ENCODE peak calls at places on chromosomes 3 and 15, in nine cellular contexts. Z is smooth muscle cell of the brain vasculature, R is iPS DF 6.9, V is HepG2, H is HCEC 1CT, W is C1 segment of cervical spinal cord, U is NCI-H1105 treated with DMSO at 0.1 percent for 48 hours, M is adrenal gland, C is hippocampal formation. O is an unnamed sample.

GRCh38 chr15:31870336-31871158 is 159.8 kb upstream of the CHRNA7 start:
- DNase-seq in U (peak), V (peak), W (peak), Z (peak), R (peak), C (peak), M (peak), H (peak), O (peak)

GRCh38 chr3:79767953-79768282 is at the start of gene ROBO1:
- DNase-seq in C (no peak), U (no peak), H (no peak), Z (no peak), W (no peak), R (no peak), V (no peak), M (no peak), O (no peak)

GRCh38 chr3:39148116-39149058 is 5.0 kb downstream of the CSRNP1 start:
- DNase-seq in C (peak), H (peak), V (no peak), W (no peak), R (no peak), U (no peak), Z (no peak), M (no peak), O (no peak)

GRCh38 chr3:55485208-55485791 is 1.8 kb downstream of the WNT5A start:
- DNase-seq in M (peak), Z (no peak), W (peak), H (peak), U (peak), C (peak), V (peak), R (no peak), O (no peak)

GRCh38 chr3:151228291-151229125 is 25.5 kb upstream of the GPR171 start:
- DNase-seq in Z (peak), R (no peak), U (no peak), C (no peak), V (peak), H (peak), W (peak), M (no peak), O (no peak)

GRCh38 chr15:31752363-31752762 is 278.0 kb upstream of the CHRNA7 start:
- DNase-seq in R (no peak), Z (no peak), V (no peak), U (no peak), H (peak), M (no peak), C (no peak), W (no peak), O (no peak)

GRCh38 chr3:126358038-126358815 is 1.0 kb upstream of the KLF15 start:
- DNase-seq in Z (no peak), W (peak), H (no peak), U (peak), R (peak), M (no peak), C (no peak), V (no peak), O (no peak)

GRCh38 chr15:32828507-32829186 is 110.8 kb downstream of the GREM1 start:
- DNase-seq in V (no peak), M (no peak), W (no peak), H (peak), C (no peak), U (no peak), R (no peak), Z (peak), O (no peak)

GRCh38 chr3:57952208-57952631 is 56.0 kb upstream of the FLNB start:
- DNase-seq in V (peak), M (no peak), C (peak), H (peak), U (no peak), R (no peak), W (peak), Z (no peak), O (no peak)